ENCODE peak calls at places on chromosomes 6 and 20, in nine cellular contexts. T is GM23248; N is T-helper 1 cell; X is nephron progenitor cell; J is NCI-H510A treated with DMSO at 0.1 percent for 48 hours; L is stimulated activated CD8-positive, alpha-beta memory T cell treated with anti-CD3 and anti-CD28 coated beads, Interleukin-4, amount 100 ng/mL, for 24 hours; H is CD8-positive, alpha-beta T cell; W is activated T-cell treated with anti-CD3 and anti-CD28 coated beads for 1 hour; E is AG10803. Y is an unnamed sample.

GRCh38 chr6:159065091-159065490 is 20.3 kb upstream of the TAGAP start:
- DNase-seq in T (no peak), N (no peak), X (no peak), J (no peak), L (no peak), H (no peak), W (no peak), E (no peak), Y (no peak)

GRCh38 chr6:5956939-5957338 is 49.8 kb downstream of the NRN1 start:
- DNase-seq in T (peak; percentile 33), N (no peak), X (no peak), J (no peak), L (no peak), H (no peak), W (no peak), E (no peak), Y (no peak)

GRCh38 chr20:11980263-11980662 is 62.6 kb downstream of the BTBD3 start:
- DNase-seq in T (no peak), N (no peak), X (no peak), J (no peak), L (no peak), H (no peak), W (no peak), E (no peak), Y (no peak)

GRCh38 chr6:137165375-137166246 is 7.8 kb downstream of the IL22RA2 start:
- DNase-seq in T (peak; percentile 55), N (peak; percentile 23), X (no peak), J (no peak), L (no peak), H (no peak), W (no peak), E (peak; percentile 4), Y (peak; percentile 66)

GRCh38 chr6:163985710-163986109 is 571.2 kb downstream of the QKI start:
- DNase-seq in T (no peak), N (no peak), X (no peak), J (no peak), L (no peak), H (no peak), W (no peak), E (no peak), Y (no peak)

GRCh38 chr6:14095444-14095843 is 22.1 kb upstream of the CD83 start:
- DNase-seq in T (no peak), N (no peak), X (no peak), J (no peak), L (no peak), H (no peak), W (no peak), E (no peak), Y (no peak)

GRCh38 chr20:37992802-37993538 is 40.3 kb downstream of the TTI1 start:
- DNase-seq in T (peak; percentile 77), N (peak; percentile 13), X (peak; percentile 48), J (peak; percentile 5), L (peak; percentile 11), H (no peak), W (peak; percentile 7), E (peak; percentile 93), Y (no peak)

GRCh38 chr6:13462380-13463326 is 24.7 kb downstream of the GFOD1 start:
- DNase-seq in T (peak; percentile 50), N (no peak), X (no peak), J (no peak), L (no peak), H (no peak), W (no peak), E (peak; percentile 74), Y (no peak)

GRCh38 chr6:108690326-108691000 is 129.7 kb downstream of the FOXO3 start:
- DNase-seq in T (peak; percentile 56), N (no peak), X (no peak), J (no peak), L (no peak), H (no peak), W (no peak), E (peak; percentile 35), Y (no peak)

GRCh38 chr6:146892613-146893401 is 294.0 kb downstream of the ADGB start:
- DNase-seq in T (peak; percentile 84), N (no peak), X (no peak), J (no peak), L (no peak), H (no peak), W (no peak), E (peak; percentile 96), Y (no peak)

GRCh38 chr6:95087394-95088097 is 489.8 kb upstream of the MANEA start:
- DNase-seq in T (peak; percentile 90), N (no peak), X (no peak), J (peak; percentile 50), L (no peak), H (no peak), W (no peak), E (peak; percentile 4), Y (no peak)

GRCh38 chr6:43747734-43748133 is 22.3 kb upstream of the VEGFA start:
- DNase-seq in T (no peak), N (no peak), X (no peak), J (no peak), L (no peak), H (no peak), W (no peak), E (no peak), Y (no peak)

GRCh38 chr20:54200487-54201267 is 7.2 kb upstream of the PFDN4 start:
- DNase-seq in T (no peak), N (no peak), X (no peak), J (peak; percentile 47), L (no peak), H (no peak), W (no peak), E (no peak), Y (no peak)

GRCh38 chr6:7461416-7461815 is 71.8 kb downstream of the RIOK1 start:
- DNase-seq in T (peak; percentile 73), N (no peak), X (no peak), J (no peak), L (no peak), H (no peak), W (no peak), E (peak; percentile 57), Y (no peak)

GRCh38 chr6:55960344-55960743 is 85.0 kb upstream of the BMP5 start:
- DNase-seq in T (no peak), N (no peak), X (no peak), J (no peak), L (no peak), H (no peak), W (no peak), E (no peak), Y (no peak)

GRCh38 chr6:167843023-167843422 is 16.3 kb downstream of the AFDN start:
- DNase-seq in T (no peak), N (no peak), X (no peak), J (no peak), L (no peak), H (no peak), W (no peak), E (no peak), Y (no peak)

GRCh38 chr20:48398506-48399449 is 429.0 kb downstream of the PREX1 start:
- DNase-seq in T (no peak), N (no peak), X (peak; percentile 34), J (no peak), L (no peak), H (no peak), W (no peak), E (no peak), Y (no peak)

GRCh38 chr6:166905505-166906134 is 50.7 kb downstream of the RNASET2 start:
- DNase-seq in T (no peak), N (no peak), X (no peak), J (no peak), L (no peak), H (no peak), W (no peak), E (no peak), Y (no peak)

GRCh38 chr6:36977470-36977941 is 8.5 kb downstream of the MTCH1 start:
- DNase-seq in T (peak; percentile 46), N (no peak), X (peak; percentile 41), J (no peak), L (no peak), H (no peak), W (no peak), E (no peak), Y (peak; percentile 41)

GRCh38 chr6:101597711-101598110 is 204.2 kb downstream of the GRIK2 start:
- DNase-seq in T (peak; percentile 85), N (no peak), X (no peak), J (no peak), L (no peak), H (no peak), W (no peak), E (peak; percentile 77), Y (no peak)

GRCh38 chr20:62914436-62914835 is 11.9 kb downstream of the DIDO1 start:
- DNase-seq in T (no peak), N (no peak), X (no peak), J (no peak), L (no peak), H (no peak), W (no peak), E (no peak), Y (no peak)